ENCODE peak calls at places on chromosomes 13 and 19, in seven cellular contexts. O is lower leg skin; P is Kasumi-1; R is stimulated activated CD4-positive, alpha-beta T cell treated with anti-CD3 and anti-CD28 coated beads, Interleukin-1b, Interleukin-23, amount 100 ng/mL, for 48 hours; C is stimulated activated CD8-positive, alpha-beta memory T cell treated with anti-CD3 and anti-CD28 coated beads, Interleukin-15, amount 100 ng/mL, for 1 hour; T is GM23338; M is thyroid gland. K is an unnamed sample.

GRCh38 chr19:30335306-30335886 is 36.8 kb upstream of the ZNF536 start:
- DNase-seq in R (no peak), M (no peak), C (no peak), O (no peak), T (no peak), P (no peak), K (no peak)

GRCh38 chr19:11176466-11177193 is 20.7 kb downstream of the KANK2 start:
- DNase-seq in M (no peak), P (no peak), O (no peak), R (no peak), C (no peak), T (no peak), K (no peak)

GRCh38 chr13:83065136-83065535 is 817.1 kb downstream of the SLITRK1 start:
- DNase-seq in T (no peak), R (no peak), P (no peak), O (peak), M (peak), C (no peak), K (no peak)

GRCh38 chr13:58879114-58879513 is 1247.6 kb downstream of the PCDH17 start:
- DNase-seq in M (no peak), T (no peak), P (no peak), R (no peak), O (no peak), C (no peak), K (no peak)

GRCh38 chr19:31419871-31420430 is 70.7 kb upstream of the TSHZ3 start:
- DNase-seq in R (no peak), T (peak), C (no peak), M (no peak), P (no peak), O (no peak), K (no peak)

GRCh38 chr13:102580552-102581169 is 16.1 kb upstream of the TPP2 start:
- DNase-seq in T (peak), C (no peak), P (peak), R (no peak), O (peak), M (no peak), K (no peak)

GRCh38 chr19:51448011-51448744 is 10.1 kb downstream of the SIGLEC8 start:
- DNase-seq in M (no peak), O (no peak), P (no peak), R (peak), C (no peak), T (no peak), K (no peak)

GRCh38 chr13:20332361-20333096 is 100.4 kb upstream of the GJB6 start:
- DNase-seq in O (peak), P (no peak), R (no peak), M (no peak), T (no peak), C (no peak), K (no peak)

GRCh38 chr19:46946611-46947238 is 72.9 kb upstream of the NPAS1 start:
- DNase-seq in C (no peak), T (no peak), M (no peak), O (no peak), P (no peak), R (no peak), K (no peak)

GRCh38 chr13:40352385-40352778 is 314.1 kb downstream of the FOXO1 start:
- DNase-seq in C (no peak), R (no peak), T (no peak), O (peak), P (no peak), M (peak), K (peak)

GRCh38 chr19:6271251-6271650 is 8.5 kb downstream of the MLLT1 start:
- DNase-seq in M (peak), R (no peak), C (no peak), P (no peak), O (no peak), T (peak), K (no peak)

GRCh38 chr13:30061217-30061616 is 210.8 kb upstream of the UBL3 start:
- DNase-seq in T (no peak), O (no peak), M (no peak), R (no peak), C (no peak), P (no peak), K (no peak)

GRCh38 chr13:33911521-33911920 is 93.6 kb downstream of the RFC3 start:
- DNase-seq in R (no peak), T (no peak), P (no peak), C (no peak), O (no peak), M (no peak), K (no peak)

GRCh38 chr19:58351996-58352755 is 1.1 kb downstream of the A1BG start:
- DNase-seq in C (no peak), R (no peak), O (no peak), P (no peak), M (no peak), T (no peak), K (no peak)